ENCODE peak calls at places on chromosome 7, in ten cellular contexts. Y, I, U, K, P, X, H, G, A and W are unnamed samples.
A peak's percentile ranks its signal among the peaks of the same experiment; 100 is the strongest.

GRCh38 chr7:20798081-20798693 is 11.5 kb upstream of the SP8 start:
- DNase-seq in Y (no peak), I (peak; percentile 73), U (no peak), K (no peak), P (peak; percentile 44), X (no peak), H (no peak), G (no peak), A (peak; percentile 32), W (no peak)

GRCh38 chr7:66281678-66282593 is 76.8 kb downstream of the TPST1 start:
- DNase-seq in Y (no peak), I (no peak), U (no peak), K (peak; percentile 46), P (peak; percentile 56), X (peak; percentile 98), H (no peak), G (peak; percentile 29), A (peak; percentile 14), W (no peak)

GRCh38 chr7:130989006-130989795 is 255.2 kb upstream of the KLF14 start:
- DNase-seq in Y (no peak), I (no peak), U (no peak), K (no peak), P (no peak), X (no peak), H (no peak), G (no peak), A (no peak), W (no peak)

GRCh38 chr7:155840262-155840885 is 28.1 kb upstream of the SHH start:
- DNase-seq in Y (no peak), I (no peak), U (peak; percentile 61), K (no peak), P (no peak), X (no peak), H (no peak), G (no peak), A (no peak), W (no peak)

GRCh38 chr7:2431260-2431867 is 28.0 kb downstream of the CHST12 start:
- DNase-seq in Y (no peak), I (no peak), U (no peak), K (no peak), P (peak; percentile 20), X (no peak), H (no peak), G (no peak), A (peak; percentile 9), W (no peak)

GRCh38 chr7:117338020-117338419 is 15.2 kb upstream of the WNT2 start:
- DNase-seq in Y (no peak), I (no peak), U (no peak), K (no peak), P (no peak), X (peak; percentile 35), H (no peak), G (no peak), A (no peak), W (no peak)

GRCh38 chr7:75599244-75599771 is 107.2 kb downstream of the SPDYE5 start:
- DNase-seq in Y (peak; percentile 59), I (no peak), U (no peak), K (peak; percentile 18), P (no peak), X (no peak), H (no peak), G (no peak), A (peak; percentile 85), W (no peak)

GRCh38 chr7:95066736-95067530 is 159.5 kb downstream of the PPP1R9A start:
- DNase-seq in Y (no peak), I (no peak), U (no peak), K (no peak), P (peak; percentile 86), X (peak; percentile 14), H (no peak), G (no peak), A (peak; percentile 52), W (no peak)

GRCh38 chr7:111059826-111060225 is 31.1 kb upstream of the LRRN3 start:
- DNase-seq in Y (no peak), I (no peak), U (no peak), K (no peak), P (no peak), X (no peak), H (no peak), G (no peak), A (no peak), W (no peak)

GRCh38 chr7:129212596-129212995 is 12.2 kb upstream of the AHCYL2 start:
- DNase-seq in Y (no peak), I (no peak), U (no peak), K (no peak), P (no peak), X (no peak), H (no peak), G (no peak), A (no peak), W (no peak)

GRCh38 chr7:90222811-90223725 is 11.5 kb downstream of the STEAP2 start:
- DNase-seq in Y (peak; percentile 62), I (no peak), U (no peak), K (peak; percentile 55), P (peak; percentile 72), X (peak; percentile 68), H (no peak), G (no peak), A (no peak), W (peak; percentile 25)

GRCh38 chr7:115346685-115347084 is 424.8 kb downstream of the MDFIC start:
- DNase-seq in Y (no peak), I (no peak), U (no peak), K (no peak), P (no peak), X (no peak), H (no peak), G (no peak), A (no peak), W (no peak)

GRCh38 chr7:115338016-115338415 is 416.1 kb downstream of the MDFIC start:
- DNase-seq in Y (no peak), I (no peak), U (no peak), K (no peak), P (no peak), X (no peak), H (no peak), G (no peak), A (no peak), W (no peak)

GRCh38 chr7:115340828-115341227 is 418.9 kb downstream of the MDFIC start:
- DNase-seq in Y (no peak), I (no peak), U (no peak), K (no peak), P (peak; percentile 56), X (peak; percentile 94), H (no peak), G (no peak), A (peak; percentile 47), W (no peak)
- TF ChIP-seq CTCF in Y (no peak), I (no peak), U (no peak), K (no peak), P (no peak), X (no peak), H (no peak), G (peak; percentile 5), A (no peak), W (no peak)

DNA sequence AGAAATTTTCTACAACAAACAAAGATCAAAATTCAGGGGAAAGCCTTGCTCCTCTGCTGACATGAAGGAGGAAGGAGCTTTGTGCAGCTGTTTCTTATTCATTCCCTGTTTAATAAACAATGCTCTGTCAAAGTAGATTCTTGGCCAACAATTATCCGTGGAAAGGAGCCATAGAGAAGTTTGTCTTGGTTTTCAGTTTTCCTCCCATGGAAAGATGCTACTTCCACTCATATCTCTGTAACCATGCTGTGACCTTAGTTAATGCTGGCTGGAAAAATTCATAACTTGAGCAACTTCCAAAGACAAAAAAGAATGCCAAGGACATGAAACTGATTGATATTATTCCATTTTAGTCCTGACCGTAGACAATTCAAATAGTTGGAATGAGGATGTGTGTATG is 8.1 kb downstream of the DDC start:
- DNase-seq in Y (no peak), I (no peak), U (no peak), K (no peak), P (no peak), X (no peak), H (no peak), G (no peak), A (no peak), W (no peak)
- H3K9me3 ChIP-seq in Y (no peaks in the 10 kb centered on the region), I (no peaks in the 10 kb centered on the region), U (no peaks in the 10 kb centered on the region), K (no peaks in the 10 kb centered on the region), P (no peaks in the 10 kb centered on the region), X (no peaks in the 10 kb centered on the region), H (no peaks in the 10 kb centered on the region), G (no peaks in the 10 kb centered on the region), A (no peaks in the 10 kb centered on the region), W (no peaks in the 10 kb centered on the region)

GRCh38 chr7:112789453-112789823 is 755 bp downstream of the TMEM168 start:
- DNase-seq in Y (no peak), I (no peak), U (no peak), K (no peak), P (no peak), X (no peak), H (no peak), G (no peak), A (no peak), W (no peak)

GRCh38 chr7:112791465-112792168 is 1.4 kb upstream of the TMEM168 start:
- DNase-seq in Y (no peak), I (no peak), U (no peak), K (no peak), P (no peak), X (no peak), H (no peak), G (no peak), A (no peak), W (no peak)

GRCh38 chr7:112790651-112790973 is 419 bp upstream of the TMEM168 start:
- DNase-seq in Y (no peak), I (no peak), U (no peak), K (no peak), P (no peak), X (no peak), H (no peak), G (no peak), A (no peak), W (no peak)

GRCh38 chr7:112789824-112790650 is at the start of gene TMEM168:
- DNase-seq in Y (peak; percentile 80), I (peak; percentile 86), U (peak; percentile 88), K (peak; percentile 58), P (peak; percentile 88), X (peak; percentile 76), H (no peak), G (peak; percentile 83), A (peak; percentile 87), W (peak; percentile 70)

DNA sequence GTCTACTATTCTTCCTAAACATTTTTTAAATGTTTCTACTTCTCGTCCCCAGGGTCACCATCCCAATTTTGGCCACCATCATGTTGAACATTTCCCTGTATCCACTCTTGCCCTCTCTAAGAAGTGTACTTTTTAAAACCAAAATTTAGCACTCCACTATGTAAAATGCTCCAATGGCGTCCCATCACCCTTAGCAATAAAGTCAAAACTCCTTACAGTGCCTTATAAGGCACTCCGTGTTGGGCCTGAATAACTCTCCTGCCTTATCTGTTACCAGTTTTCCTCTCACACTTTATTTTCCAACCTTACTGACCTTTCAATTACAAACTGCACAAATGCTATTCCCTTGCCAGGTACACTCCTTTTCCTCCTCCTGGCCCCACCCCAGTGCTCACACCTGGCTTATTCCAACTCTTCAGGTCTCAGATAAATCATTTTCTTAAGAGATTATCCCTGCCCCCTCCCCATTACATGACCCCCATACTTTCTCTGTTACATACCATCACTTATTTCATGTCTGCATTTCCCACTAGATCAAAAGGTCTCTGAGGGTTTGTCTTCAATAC is 1.3 kb downstream of the TMEM168 start:
- DNase-seq in Y (no peak), I (no peak), U (no peak), K (no peak), P (no peak), X (no peak), H (no peak), G (no peak), A (no peak), W (no peak)
- TF ChIP-seq POLR2A in Y (no peak), I (no peak), U (no peak), K (no peak), P (no peak), X (no peak), H (no peak), G (no peak), A (no peak), W (no peak)

GRCh38 chr7:158973440-158973839 is 117.1 kb downstream of the DYNC2I1 start:
- DNase-seq in Y (peak; percentile 51), I (peak; percentile 42), U (no peak), K (no peak), P (peak; percentile 33), X (no peak), H (no peak), G (no peak), A (no peak), W (no peak)
- TF ChIP-seq CTCF in Y (no peak), I (no peak), U (no peak), K (no peak), P (no peak), X (no peak), H (peak; percentile 22), G (no peak), A (peak; percentile 12), W (no peak)